ENCODE peak calls at places on chromosomes 7 and 10, in ten cellular contexts. X, V, B, F, E, P, L, T, Q and D are unnamed samples.

GRCh38 chr7:48098846-48099245 is 9.8 kb downstream of the UPP1 start:
- DNase-seq in B (no peak), T (no peak), F (no peak), Q (no peak), E (no peak), L (no peak), X (no peak), P (no peak), V (no peak), D (no peak)

GRCh38 chr7:18861514-18861913 is 255.9 kb downstream of the TWIST1 start:
- DNase-seq in P (no peak), F (no peak), Q (no peak), E (peak; percentile 29), B (no peak), L (peak; percentile 9), X (no peak), T (no peak), V (no peak), D (no peak)

GRCh38 chr7:24216576-24217116 is 67.3 kb upstream of the NPY start:
- DNase-seq in P (no peak), B (no peak), Q (no peak), L (peak; percentile 89), X (peak; percentile 36), V (no peak), T (no peak), E (no peak), F (no peak), D (no peak)

GRCh38 chr7:84412161-84412969 is 217.8 kb upstream of the SEMA3A start:
- DNase-seq in B (no peak), F (no peak), L (peak; percentile 97), V (no peak), Q (no peak), P (peak; percentile 56), T (no peak), X (peak; percentile 91), E (peak; percentile 97), D (no peak)

GRCh38 chr10:43823237-43823605 is 174.5 kb upstream of the ZNF32 start:
- DNase-seq in Q (no peak), X (no peak), V (no peak), B (no peak), F (no peak), L (peak; percentile 32), E (no peak), T (no peak), P (no peak), D (no peak)

GRCh38 chr7:112362053-112362650 is 88.1 kb upstream of the IFRD1 start:
- DNase-seq in B (no peak), Q (no peak), L (no peak), P (no peak), X (no peak), T (no peak), E (no peak), F (no peak), V (no peak), D (no peak)

GRCh38 chr10:52465202-52465601 is 151.1 kb downstream of the DKK1 start:
- DNase-seq in X (no peak), E (no peak), B (no peak), P (no peak), V (no peak), T (no peak), L (no peak), Q (no peak), F (no peak), D (no peak)

GRCh38 chr7:139523199-139523941 is at the start of gene CLEC2L:
- DNase-seq in Q (no peak), F (peak; percentile 43), E (no peak), T (no peak), X (no peak), V (peak; percentile 92), L (no peak), B (no peak), P (no peak), D (no peak)

GRCh38 chr10:46558411-46559185 is 2.1 kb upstream of the GPRIN2 start:
- DNase-seq in P (peak; percentile 45), F (peak; percentile 8), V (peak; percentile 80), L (no peak), X (no peak), B (peak; percentile 60), Q (no peak), E (no peak), T (no peak), D (no peak)

GRCh38 chr7:32507416-32507815 is 12.1 kb downstream of the AVL9 start:
- DNase-seq in B (no peak), Q (no peak), L (peak; percentile 66), V (no peak), X (peak; percentile 17), T (no peak), P (no peak), E (no peak), F (no peak), D (no peak)